ENCODE peak calls at places on chromosomes 11 and 22, in four cellular contexts. One of them, this sample, is unnamed.

GRCh38 chr11:86177319-86177718 is 67.2 kb upstream of the EED start:
- DNase-seq in suprapubic skin: no peak
- DNase-seq in osteoblast: no peak
- DNase-seq in uterus: no peak
- DNase-seq in this sample: no peak

GRCh38 chr22:28397324-28397723 is 282.3 kb downstream of the TTC28 start:
- DNase-seq in suprapubic skin: no peak
- DNase-seq in osteoblast: no peak
- DNase-seq in uterus: no peak
- DNase-seq in this sample: no peak

GRCh38 chr11:111797145-111797581 is 31.0 kb upstream of the PPP2R1B start:
- DNase-seq in suprapubic skin: no peak
- DNase-seq in osteoblast: no peak
- DNase-seq in uterus: no peak
- DNase-seq in this sample: no peak

GRCh38 chr11:64863381-64864060 is 14.9 kb downstream of the EHD1 start:
- DNase-seq in suprapubic skin: no peak
- DNase-seq in osteoblast: peak
- DNase-seq in uterus: no peak
- DNase-seq in this sample: no peak

GRCh38 chr11:122723576-122723975 is 68.1 kb downstream of the UBASH3B start:
- DNase-seq in suprapubic skin: no peak
- DNase-seq in osteoblast: no peak
- DNase-seq in uterus: no peak
- DNase-seq in this sample: no peak

GRCh38 chr11:72606362-72607100 is 67.7 kb downstream of the PDE2A start:
- DNase-seq in suprapubic skin: no peak
- DNase-seq in osteoblast: no peak
- DNase-seq in uterus: no peak
- DNase-seq in this sample: no peak

GRCh38 chr22:35601743-35602633 is 15.1 kb downstream of the MB start:
- DNase-seq in suprapubic skin: no peak
- DNase-seq in osteoblast: peak
- DNase-seq in uterus: no peak
- DNase-seq in this sample: no peak

GRCh38 chr11:77071671-77072605 is 5.2 kb downstream of the CAPN5 start:
- DNase-seq in suprapubic skin: peak
- DNase-seq in osteoblast: peak
- DNase-seq in uterus: peak
- DNase-seq in this sample: peak

GRCh38 chr11:22730319-22730718 is 63.9 kb downstream of the GAS2 start:
- DNase-seq in suprapubic skin: no peak
- DNase-seq in osteoblast: no peak
- DNase-seq in uterus: no peak
- DNase-seq in this sample: no peak

GRCh38 chr11:62105611-62106245 is 18.1 kb upstream of the INCENP start:
- DNase-seq in suprapubic skin: no peak
- DNase-seq in osteoblast: peak
- DNase-seq in uterus: no peak
- DNase-seq in this sample: no peak

GRCh38 chr11:2268911-2269600 is 1.3 kb downstream of the ASCL2 start:
- DNase-seq in suprapubic skin: no peak
- DNase-seq in osteoblast: peak
- DNase-seq in uterus: peak
- DNase-seq in this sample: peak

GRCh38 chr11:93025558-93026255 is 56.3 kb downstream of the MTNR1B start:
- DNase-seq in suprapubic skin: no peak
- DNase-seq in osteoblast: no peak
- DNase-seq in uterus: no peak
- DNase-seq in this sample: no peak

GRCh38 chr11:114279778-114280532 is 16.2 kb upstream of the NNMT start:
- DNase-seq in suprapubic skin: no peak
- DNase-seq in osteoblast: peak
- DNase-seq in uterus: no peak
- DNase-seq in this sample: no peak
- H3K27ac ChIP-seq in suprapubic skin: peak
- H3K27ac ChIP-seq in osteoblast: no peak
- H3K27ac ChIP-seq in uterus: peak
- H3K27ac ChIP-seq in this sample: no peak

GRCh38 chr11:75606099-75606498 is 44.0 kb downstream of the SERPINH1 start:
- DNase-seq in suprapubic skin: no peak
- DNase-seq in osteoblast: no peak
- DNase-seq in uterus: no peak
- DNase-seq in this sample: no peak
- H3K4me3 ChIP-seq in suprapubic skin: no peak
- H3K4me3 ChIP-seq in osteoblast: no peak
- H3K4me3 ChIP-seq in uterus: no peak
- H3K4me3 ChIP-seq in this sample: no peak

DNA sequence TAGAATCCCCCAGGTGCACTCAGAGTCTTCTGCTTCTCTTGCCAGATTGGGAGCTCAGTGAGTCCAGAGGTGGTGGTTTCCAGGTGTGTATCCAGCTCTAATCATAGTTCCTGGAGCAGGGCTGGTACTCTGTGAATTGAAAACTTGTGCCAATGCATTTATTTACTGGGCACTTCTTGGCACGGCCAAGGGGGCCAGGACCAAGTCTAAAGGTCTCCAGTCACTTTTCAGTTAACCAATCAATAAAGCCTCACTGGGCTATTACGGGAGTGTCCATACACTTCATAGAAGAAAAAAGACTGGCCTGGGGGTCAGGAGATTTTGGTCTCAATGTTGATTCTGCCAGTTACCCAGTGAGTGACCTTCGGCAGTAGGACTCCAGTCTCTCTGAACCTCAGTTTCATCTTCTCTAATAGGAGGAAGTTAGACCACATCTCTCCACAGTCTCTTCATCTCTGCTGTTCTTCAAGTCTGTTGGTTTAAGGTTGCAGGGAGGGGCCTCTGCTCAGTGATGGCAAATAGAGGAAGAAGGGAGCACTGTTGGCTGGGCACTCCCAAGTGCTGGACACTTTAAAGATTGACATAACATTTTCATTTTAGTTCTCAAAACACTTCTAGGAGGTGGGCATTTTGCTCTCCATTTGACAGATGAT is 188.5 kb upstream of the E2F8 start:
- DNase-seq in suprapubic skin: no peak
- DNase-seq in osteoblast: no peak
- DNase-seq in uterus: no peak
- DNase-seq in this sample: no peak
- H3K27ac ChIP-seq in suprapubic skin: no peak
- H3K27ac ChIP-seq in osteoblast: no peak
- H3K27ac ChIP-seq in uterus: no peak
- H3K27ac ChIP-seq in this sample: no peak

GRCh38 chr11:78310500-78310909 is 107.1 kb downstream of the GAB2 start:
- DNase-seq in suprapubic skin: no peak
- DNase-seq in osteoblast: peak
- DNase-seq in uterus: peak
- DNase-seq in this sample: no peak
- H3K4me3 ChIP-seq in suprapubic skin: no peak
- H3K4me3 ChIP-seq in osteoblast: no peak
- H3K4me3 ChIP-seq in uterus: no peak
- H3K4me3 ChIP-seq in this sample: no peak

DNA sequence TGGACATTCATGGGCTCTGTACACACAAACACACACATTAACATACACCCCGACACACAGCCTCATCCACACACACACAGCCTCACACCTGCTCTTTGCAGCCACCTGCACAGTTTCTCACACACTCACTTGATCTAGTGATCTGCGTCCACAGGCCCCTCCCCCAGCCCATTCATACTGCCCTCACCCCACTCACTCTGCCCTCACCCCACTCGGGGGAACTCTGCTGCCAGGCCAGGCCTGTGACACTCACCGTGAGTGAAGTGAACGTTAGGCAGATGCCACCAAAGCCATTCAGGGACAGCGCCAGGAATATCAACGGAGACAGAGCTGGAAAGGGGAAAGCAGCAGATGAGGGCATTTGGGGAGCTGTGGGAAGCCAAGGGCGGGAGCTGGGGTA is 15.0 kb downstream of the SLC43A1 start:
- DNase-seq in suprapubic skin: no peak
- DNase-seq in osteoblast: no peak
- DNase-seq in uterus: no peak
- DNase-seq in this sample: no peak
- H3K27ac ChIP-seq in suprapubic skin: no peak
- H3K27ac ChIP-seq in osteoblast: no peak
- H3K27ac ChIP-seq in uterus: peak
- H3K27ac ChIP-seq in this sample: peak

DNA sequence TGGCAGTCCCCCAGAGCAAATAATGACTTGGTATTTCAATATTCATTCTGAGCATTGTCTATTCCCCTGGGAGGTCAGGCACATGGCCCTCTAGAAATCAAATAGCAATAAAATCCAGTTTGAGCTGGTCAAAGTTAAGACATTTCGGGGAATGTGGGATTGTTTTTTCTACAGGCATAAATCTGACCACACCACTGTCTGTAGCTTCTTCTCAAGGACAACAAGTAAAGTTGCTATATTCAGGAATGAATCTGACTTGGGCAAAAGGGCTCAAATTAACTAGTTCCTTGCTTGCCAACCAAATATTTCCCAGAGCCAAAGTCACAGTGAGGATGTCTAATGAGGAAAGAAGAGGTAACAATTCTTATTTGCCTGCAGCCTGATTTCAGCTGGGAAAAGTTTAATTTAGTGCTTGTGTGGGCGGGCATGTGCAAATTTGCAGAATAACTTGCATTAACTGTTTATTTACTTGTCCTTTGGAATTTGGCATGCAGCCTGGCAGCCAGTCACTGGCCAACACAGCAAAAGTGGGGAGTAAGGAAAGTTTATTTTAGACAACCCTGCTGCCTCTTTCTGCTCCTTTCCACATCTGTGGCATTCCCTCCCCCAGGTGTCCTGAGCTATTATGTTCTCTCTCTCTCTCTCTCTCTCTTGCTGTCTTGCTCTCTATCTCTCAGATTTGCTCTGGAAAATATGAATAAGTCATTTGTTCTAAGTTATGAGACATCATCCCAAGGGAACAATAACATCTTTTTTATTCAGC is 51.2 kb upstream of the ARHGAP20 start:
- DNase-seq in suprapubic skin: no peak
- DNase-seq in osteoblast: no peak
- DNase-seq in uterus: no peak
- DNase-seq in this sample: no peak
- H3K4me3 ChIP-seq in suprapubic skin: no peak
- H3K4me3 ChIP-seq in osteoblast: no peak
- H3K4me3 ChIP-seq in uterus: no peak
- H3K4me3 ChIP-seq in this sample: no peak

DNA sequence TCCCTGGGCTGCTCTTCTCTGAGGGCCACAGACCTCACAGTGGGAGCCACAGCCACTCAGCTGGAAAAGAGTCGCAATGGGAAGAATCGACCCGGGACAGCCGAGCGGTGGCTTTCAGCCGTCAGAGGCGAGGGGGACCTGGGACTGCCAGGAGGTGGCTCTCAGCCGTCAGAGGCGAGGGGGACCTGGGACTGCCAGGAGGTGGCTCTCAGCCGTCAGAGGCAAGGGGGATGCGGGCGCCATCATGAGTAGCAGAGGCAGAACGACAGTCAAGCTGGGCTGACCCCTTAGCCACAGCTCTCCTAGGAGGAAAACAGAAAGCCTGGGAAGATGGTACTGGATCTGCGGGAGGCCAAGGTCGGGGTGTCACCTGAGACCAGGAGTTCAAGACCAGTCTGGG is 14.9 kb upstream of the MUC2 start:
- DNase-seq in suprapubic skin: no peak
- DNase-seq in osteoblast: peak
- DNase-seq in uterus: peak
- DNase-seq in this sample: no peak
- H3K27ac ChIP-seq in suprapubic skin: no peak
- H3K27ac ChIP-seq in osteoblast: no peak
- H3K27ac ChIP-seq in uterus: no peak
- H3K27ac ChIP-seq in this sample: no peak

GRCh38 chr22:30201970-30202369 is 44.6 kb downstream of the LIF start:
- DNase-seq in suprapubic skin: no peak
- DNase-seq in osteoblast: peak
- DNase-seq in uterus: no peak
- DNase-seq in this sample: no peak
- H3K4me3 ChIP-seq in suprapubic skin: no peak
- H3K4me3 ChIP-seq in osteoblast: no peak
- H3K4me3 ChIP-seq in uterus: no peak
- H3K4me3 ChIP-seq in this sample: no peak

DNA sequence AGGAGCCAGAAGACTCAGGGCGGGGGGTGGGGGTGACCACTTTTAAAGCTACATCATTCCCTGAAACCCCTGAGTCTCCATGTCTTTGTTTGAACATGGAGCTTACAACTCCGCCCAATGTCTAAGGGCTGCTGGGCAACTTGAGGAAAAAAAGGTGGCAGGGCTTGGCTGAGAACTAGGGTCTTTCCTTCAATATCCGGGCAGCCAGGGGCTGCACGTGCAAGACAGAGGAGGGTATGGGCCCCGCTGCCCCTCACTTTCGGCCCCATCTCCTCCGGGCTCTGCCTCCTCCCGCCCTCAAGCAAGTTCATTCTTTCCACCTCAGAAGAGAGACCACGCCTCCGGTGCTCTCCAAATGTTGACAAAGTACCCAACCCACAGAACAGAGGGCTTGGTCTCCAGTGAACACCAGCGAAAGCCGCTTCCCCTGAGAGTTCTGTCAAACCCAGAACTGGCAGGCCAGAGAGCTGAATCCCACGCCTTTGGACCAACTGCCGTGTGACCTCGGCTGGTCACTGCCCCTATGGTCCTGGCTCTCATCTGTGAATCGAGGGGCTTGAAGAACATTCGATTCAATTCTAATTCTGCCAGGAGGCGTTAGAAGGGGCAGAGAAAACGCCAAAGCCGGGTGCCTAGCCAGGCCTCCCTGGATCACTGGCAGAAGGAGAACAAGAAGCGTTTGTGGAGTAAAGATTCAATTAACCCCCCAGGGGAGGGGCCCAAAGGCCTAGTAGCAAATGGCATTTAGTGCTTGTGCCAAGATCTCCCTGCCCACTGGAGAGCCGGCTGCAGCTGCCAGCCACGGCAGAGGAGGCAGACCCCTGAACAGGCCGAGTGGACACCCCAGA is 7.3 kb downstream of the PDGFB start:
- DNase-seq in suprapubic skin: no peak
- DNase-seq in osteoblast: peak
- DNase-seq in uterus: no peak
- DNase-seq in this sample: no peak
- H3K27ac ChIP-seq in suprapubic skin: peak
- H3K27ac ChIP-seq in osteoblast: no peak
- H3K27ac ChIP-seq in uterus: peak
- H3K27ac ChIP-seq in this sample: peak

GRCh38 chr22:17086301-17086700 is 1.5 kb downstream of the IL17RA start:
- DNase-seq in suprapubic skin: peak
- DNase-seq in osteoblast: no peak
- DNase-seq in uterus: no peak
- DNase-seq in this sample: peak
- H3K4me3 ChIP-seq in suprapubic skin: peak
- H3K4me3 ChIP-seq in osteoblast: peak
- H3K4me3 ChIP-seq in uterus: no peak
- H3K4me3 ChIP-seq in this sample: peak

This sample was measured in coronary artery.